ENCODE peak calls at places on chromosomes 5 and 9, in five cellular contexts. S is right cardiac atrium, D is kidney, F is A549, K is transverse colon. C is an unnamed sample.
A peak's percentile ranks its signal among the peaks of the same experiment; 100 is the strongest.

GRCh38 chr5:40554048-40554447 is 125.7 kb upstream of the PTGER4 start:
- DNase-seq in S (no peak), D (no peak), F (no peak), K (no peak), C (no peak)

GRCh38 chr5:144971067-144971850 is 800.6 kb downstream of the KCTD16 start:
- DNase-seq in F (no peak), K (no peak), S (no peak), D (no peak), C (no peak)

GRCh38 chr5:140182803-140183367 is 7.9 kb downstream of the CYSTM1 start:
- DNase-seq in K (peak; percentile 54), S (peak; percentile 73), F (no peak), D (peak; percentile 74), C (no peak)

GRCh38 chr5:68418680-68419079 is 203.1 kb downstream of the PIK3R1 start:
- DNase-seq in S (no peak), K (no peak), D (no peak), F (no peak), C (no peak)

GRCh38 chr5:15533124-15533893 is 33.3 kb downstream of the FBXL7 start:
- DNase-seq in D (no peak), K (no peak), F (no peak), S (no peak), C (no peak)

GRCh38 chr9:90821697-90822096 is 20.1 kb downstream of the SYK start:
- DNase-seq in F (no peak), S (no peak), D (no peak), K (no peak), C (no peak)

GRCh38 chr5:160463775-160464465 is 42.3 kb downstream of the PTTG1 start:
- DNase-seq in K (no peak), S (no peak), D (no peak), F (no peak), C (no peak)

GRCh38 chr5:42811591-42812392 is at the start of gene SELENOP:
- DNase-seq in S (peak; percentile 65), D (peak; percentile 62), K (peak; percentile 73), F (peak; percentile 23), C (peak; percentile 36)

GRCh38 chr9:749712-750111 is 91.8 kb upstream of the DMRT1 start:
- DNase-seq in D (no peak), F (no peak), S (no peak), K (peak; percentile 45), C (no peak)

GRCh38 chr5:14364576-14365472 is 216.8 kb upstream of the OTULINL start:
- DNase-seq in K (no peak), F (peak; percentile 48), D (no peak), S (no peak), C (no peak)

GRCh38 chr5:59430066-59430702 is 463.3 kb downstream of the PDE4D start:
- DNase-seq in F (no peak), S (no peak), D (no peak), K (no peak), C (no peak)

GRCh38 chr5:65808818-65809217 is 86.8 kb downstream of the NLN start:
- DNase-seq in D (no peak), F (peak; percentile 16), K (no peak), S (no peak), C (no peak)

GRCh38 chr5:32869216-32869615 is 158.1 kb downstream of the NPR3 start:
- DNase-seq in F (no peak), D (no peak), K (no peak), S (no peak), C (no peak)

GRCh38 chr5:106269252-106269843 is 1401.4 kb downstream of the EFNA5 start:
- DNase-seq in F (peak; percentile 31), K (no peak), S (no peak), D (no peak), C (no peak)

GRCh38 chr5:3595102-3595961 is at the start of gene IRX1:
- DNase-seq in S (no peak), F (no peak), D (peak; percentile 87), K (no peak), C (no peak)

GRCh38 chr9:78213696-78214095 is 22.2 kb upstream of the CEP78 start:
- DNase-seq in K (no peak), D (no peak), F (peak; percentile 23), S (no peak), C (no peak)

GRCh38 chr5:141484499-141485304 is at the start of gene PCDHGC4:
- DNase-seq in S (peak; percentile 47), F (no peak), D (no peak), K (no peak), C (no peak)

GRCh38 chr5:130805601-130806000 is 359.5 kb downstream of the HINT1 start:
- DNase-seq in D (no peak), S (no peak), K (no peak), F (no peak), C (no peak)

GRCh38 chr9:14424983-14425382 is 111.0 kb upstream of the NFIB start:
- DNase-seq in F (no peak), K (no peak), S (peak; percentile 48), D (no peak), C (no peak)

GRCh38 chr5:141383345-141383744 is 803 bp downstream of the PCDHGA7 start:
- DNase-seq in D (no peak), K (no peak), S (no peak), F (no peak), C (no peak)

GRCh38 chr5:191036-191948 is at the start of gene LRRC14B:
- DNase-seq in K (peak; percentile 44), S (peak; percentile 88), F (no peak), D (peak; percentile 80), C (no peak)

GRCh38 chr5:41641621-41642020 is 131.2 kb upstream of the PLCXD3 start:
- DNase-seq in K (no peak), F (peak; percentile 5), D (no peak), S (no peak), C (no peak)

GRCh38 chr5:150604894-150605440 is 35.5 kb upstream of the SYNPO start:
- DNase-seq in K (no peak), S (peak; percentile 37), F (no peak), D (peak; percentile 9), C (no peak)
- H3K4me1 ChIP-seq in K (peaks cover 13% of the 10 kb centered on the region), S (peaks cover 16% of the 10 kb centered on the region), F (peaks cover 25% of the 10 kb centered on the region), D (peaks cover 7% of the 10 kb centered on the region), C (peaks cover 4% of the 10 kb centered on the region)

GRCh38 chr9:133121200-133122166 is at the start of gene RALGDS:
- DNase-seq in F (peak; percentile 82), D (peak; percentile 96), S (peak; percentile 97), K (peak; percentile 95), C (peak; percentile 82)
- H3K4me1 ChIP-seq in F (peaks cover 20% of the 10 kb centered on the region), D (peaks cover 41% of the 10 kb centered on the region), S (peaks cover 38% of the 10 kb centered on the region), K (peaks cover 82% of the 10 kb centered on the region), C (peaks cover 30% of the 10 kb centered on the region)

GRCh38 chr5:81740758-81741157 is 10.1 kb downstream of the SSBP2 start:
- DNase-seq in S (no peak), D (no peak), F (no peak), K (no peak), C (no peak)
- H3K4me1 ChIP-seq in S (no peaks in the 10 kb centered on the region), D (no peaks in the 10 kb centered on the region), F (peaks cover 7% of the 10 kb centered on the region), K (no peaks in the 10 kb centered on the region), C (no peaks in the 10 kb centered on the region)

GRCh38 chr5:150630016-150630415 is 10.4 kb upstream of the SYNPO start:
- DNase-seq in F (no peak), K (no peak), S (peak; percentile 63), D (no peak), C (no peak)

GRCh38 chr5:150631326-150631701 is 9.1 kb upstream of the SYNPO start:
- DNase-seq in F (no peak), K (no peak), D (no peak), S (peak; percentile 62), C (no peak)

GRCh38 chr5:150628936-150629485 is 11.4 kb upstream of the SYNPO start:
- DNase-seq in S (peak; percentile 43), F (no peak), K (no peak), D (peak; percentile 8), C (no peak)

GRCh38 chr5:150632305-150633160 is 7.9 kb upstream of the SYNPO start:
- DNase-seq in S (peak; percentile 47), D (no peak), K (no peak), F (peak; percentile 51), C (no peak)

DNA sequence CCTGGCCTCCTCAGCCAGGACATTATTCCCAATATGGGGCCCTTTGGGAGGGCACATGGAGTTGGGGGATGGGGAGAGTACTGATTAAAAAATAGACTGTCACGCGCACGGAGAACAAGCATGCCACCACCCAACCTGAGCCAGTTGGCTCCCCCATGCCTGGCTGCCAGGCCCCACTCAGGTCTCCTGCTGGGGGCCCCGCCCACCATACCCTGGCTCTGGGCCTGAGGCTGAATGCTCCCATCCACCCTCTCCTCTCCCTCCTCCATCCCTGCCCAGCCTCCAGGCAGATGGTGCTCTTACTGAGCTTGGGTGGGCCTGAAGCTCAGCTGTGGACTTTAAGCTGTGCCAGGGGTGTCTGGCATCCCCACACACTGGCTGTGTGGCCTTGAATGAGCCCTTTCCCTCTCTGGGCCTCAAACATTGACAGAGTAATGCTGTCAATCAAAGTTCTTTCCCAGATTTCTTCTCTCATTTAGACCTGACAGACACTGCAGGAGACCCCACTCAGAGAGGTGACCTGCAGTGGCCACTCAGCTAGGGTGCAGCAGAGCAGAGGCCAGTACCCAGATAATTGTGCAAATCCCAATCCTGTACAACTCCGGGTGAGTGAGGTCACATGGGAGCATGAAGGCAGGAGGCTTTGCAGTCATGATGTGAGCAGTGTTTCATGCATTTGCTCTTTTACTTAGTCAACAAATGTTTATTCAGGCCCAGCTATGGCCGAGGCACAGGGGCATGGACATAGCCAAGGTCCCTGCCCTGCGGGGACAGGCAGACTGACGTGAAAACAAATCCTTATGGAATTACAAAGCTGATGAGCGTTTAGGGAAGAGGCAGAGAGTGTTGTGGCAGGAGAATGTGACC is 9.8 kb upstream of the SYNPO start:
- DNase-seq in F (no peak), K (no peak), S (peak; percentile 89), D (no peak), C (no peak)
- H3K4me1 ChIP-seq in F (peaks cover 93% of the 10 kb centered on the region), K (peaks cover 16% of the 10 kb centered on the region), S (peaks cover 28% of the 10 kb centered on the region), D (peaks cover 17% of the 10 kb centered on the region), C (peaks cover 7% of the 10 kb centered on the region)

GRCh38 chr9:131919181-131919580 is 160.5 kb downstream of the MED27 start:
- DNase-seq in K (no peak), D (no peak), F (no peak), S (no peak), C (no peak)
- H3K4me1 ChIP-seq in K (no peaks in the 10 kb centered on the region), D (no peaks in the 10 kb centered on the region), F (no peaks in the 10 kb centered on the region), S (no peaks in the 10 kb centered on the region), C (no peaks in the 10 kb centered on the region)

GRCh38 chr9:106875548-106875947 is 12.6 kb downstream of the ZNF462 start:
- DNase-seq in K (no peak), S (no peak), F (no peak), D (no peak), C (no peak)
- H3K4me1 ChIP-seq in K (peaks cover 58% of the 10 kb centered on the region), S (peaks cover 13% of the 10 kb centered on the region), F (peaks cover 12% of the 10 kb centered on the region), D (peaks cover 21% of the 10 kb centered on the region), C (peaks cover 15% of the 10 kb centered on the region)

GRCh38 chr9:97572892-97573365 is 60.2 kb downstream of the TSTD2 start:
- DNase-seq in S (no peak), F (no peak), K (no peak), D (peak; percentile 46), C (no peak)

GRCh38 chr9:97568461-97569275 is 64.5 kb downstream of the TSTD2 start:
- DNase-seq in K (no peak), F (no peak), S (no peak), D (no peak), C (no peak)

GRCh38 chr9:97572196-97572891 is 60.8 kb downstream of the TSTD2 start:
- DNase-seq in S (no peak), F (no peak), D (no peak), K (no peak), C (no peak)

GRCh38 chr9:97571664-97572063 is 61.5 kb downstream of the TSTD2 start:
- DNase-seq in F (no peak), D (no peak), K (no peak), S (no peak), C (no peak)

GRCh38 chr9:97570899-97571298 is 62.3 kb downstream of the TSTD2 start:
- DNase-seq in S (peak; percentile 89), D (no peak), F (no peak), K (no peak), C (no peak)
- H3K4me1 ChIP-seq in S (peaks cover 8% of the 10 kb centered on the region), D (no peaks in the 10 kb centered on the region), F (no peaks in the 10 kb centered on the region), K (peaks cover 16% of the 10 kb centered on the region), C (no peaks in the 10 kb centered on the region)